ENCODE peak calls at places on chromosomes 16 and 17, in four cellular contexts. D, H, P and J are unnamed samples.

GRCh38 chr16:65410801-65411200 is 288.9 kb upstream of the CDH11 start:
- DNase-seq in D (no peak), H (no peak), P (no peak), J (no peak)

GRCh38 chr17:600576-601301 is 113.9 kb downstream of the VPS53 start:
- DNase-seq in D (peak), H (peak), P (peak), J (no peak)

GRCh38 chr16:75821117-75821516 is 94.8 kb upstream of the CPHXL start:
- DNase-seq in D (no peak), H (no peak), P (no peak), J (no peak)

GRCh38 chr17:3773511-3773910 is 27.5 kb downstream of the ITGAE start:
- DNase-seq in D (no peak), H (no peak), P (peak), J (no peak)

GRCh38 chr16:912684-913613 is 57.8 kb downstream of the LMF1 start:
- DNase-seq in D (no peak), H (no peak), P (no peak), J (peak)

GRCh38 chr16:24538756-24539294 is 541 bp upstream of the RBBP6 start:
- DNase-seq in D (no peak), H (no peak), P (no peak), J (no peak)

GRCh38 chr17:76023900-76024237 is 3.2 kb downstream of the EVPL start:
- DNase-seq in D (no peak), H (no peak), P (no peak), J (no peak)

GRCh38 chr16:58280146-58280845 is 14.5 kb downstream of the PRSS54 start:
- DNase-seq in D (no peak), H (no peak), P (no peak), J (no peak)

GRCh38 chr16:85286066-85286712 is 173.9 kb upstream of the CIBAR2 start:
- DNase-seq in D (no peak), H (no peak), P (peak), J (peak)

GRCh38 chr16:21656795-21657768 is 4.7 kb upstream of the IGSF6 start:
- DNase-seq in D (peak), H (no peak), P (peak), J (peak)

GRCh38 chr16:30637952-30638351 is 12.8 kb upstream of the PRR14 start:
- DNase-seq in D (peak), H (no peak), P (peak), J (no peak)

GRCh38 chr16:85490971-85491771 is 122.0 kb upstream of the GSE1 start:
- DNase-seq in D (no peak), H (peak), P (no peak), J (no peak)

GRCh38 chr16:24701521-24701951 is 27.9 kb upstream of the TNRC6A start:
- DNase-seq in D (no peak), H (no peak), P (peak), J (no peak)

GRCh38 chr17:79890706-79891105 is 51.5 kb upstream of the CBX4 start:
- DNase-seq in D (peak), H (no peak), P (no peak), J (no peak)

GRCh38 chr17:45371414-45372324 is 54.8 kb upstream of the MAP3K14 start:
- DNase-seq in D (peak), H (peak), P (peak), J (peak)

GRCh38 chr16:58814348-58814801 is 80.3 kb upstream of the GOT2 start:
- DNase-seq in D (peak), H (peak), P (peak), J (peak)

GRCh38 chr16:62751218-62751617 is 715.0 kb upstream of the CDH8 start:
- DNase-seq in D (no peak), H (no peak), P (no peak), J (no peak)

GRCh38 chr17:77720946-77721822 is 237.3 kb upstream of the TNRC6C start:
- DNase-seq in D (no peak), H (no peak), P (no peak), J (no peak)

GRCh38 chr16:66924527-66925321 is 611 bp downstream of the RRAD start:
- DNase-seq in D (peak), H (peak), P (peak), J (no peak)

GRCh38 chr17:39194985-39195524 is 2.4 kb downstream of the CACNB1 start:
- DNase-seq in D (no peak), H (no peak), P (no peak), J (peak)

GRCh38 chr16:24986512-24987303 is 28.5 kb downstream of the ARHGAP17 start:
- DNase-seq in D (no peak), H (no peak), P (peak), J (peak)

GRCh38 chr17:9402590-9403199 is 172.9 kb downstream of the STX8 start:
- DNase-seq in D (peak), H (peak), P (peak), J (no peak)

GRCh38 chr16:21973945-21974344 is 20.8 kb downstream of the UQCRC2 start:
- DNase-seq in D (no peak), H (no peak), P (no peak), J (no peak)